ENCODE peak calls at places on chromosomes 16 and 17, in four cellular contexts. Y, S, U and M are unnamed samples.

GRCh38 chr16:27169511-27170071 is 33.7 kb upstream of the KDM8 start:
- DNase-seq in Y (no peak), S (peak), U (peak), M (peak)

GRCh38 chr16:23557779-23558330 is 328 bp downstream of the UBFD1 start:
- DNase-seq in Y (no peak), S (peak), U (no peak), M (peak)

GRCh38 chr17:66855204-66855603 is 20.3 kb downstream of the CACNG5 start:
- DNase-seq in Y (no peak), S (peak), U (no peak), M (no peak)

GRCh38 chr16:57807968-57808528 is 5.8 kb upstream of the KIFC3 start:
- DNase-seq in Y (peak), S (peak), U (peak), M (peak)

GRCh38 chr17:63699638-63700527 is at the start of gene LIMD2:
- DNase-seq in Y (peak), S (peak), U (peak), M (no peak)

GRCh38 chr16:85162478-85163277 is 50.4 kb upstream of the CIBAR2 start:
- DNase-seq in Y (no peak), S (no peak), U (peak), M (no peak)

GRCh38 chr16:23771642-23772041 is 16.8 kb downstream of the CHP2 start:
- DNase-seq in Y (no peak), S (no peak), U (no peak), M (no peak)

GRCh38 chr16:47197536-47198179 is 53.9 kb upstream of the NETO2 start:
- DNase-seq in Y (no peak), S (no peak), U (no peak), M (no peak)

GRCh38 chr17:30084773-30085172 is 31.8 kb upstream of the NSRP1 start:
- DNase-seq in Y (no peak), S (no peak), U (no peak), M (no peak)

GRCh38 chr16:69927056-69927757 is 23.9 kb upstream of the CLEC18A start:
- DNase-seq in Y (no peak), S (peak), U (no peak), M (peak)

GRCh38 chr17:48598727-48599126 is 5.1 kb upstream of the HOXB5 start:
- DNase-seq in Y (no peak), S (no peak), U (no peak), M (no peak)

GRCh38 chr16:59046335-59046734 is 312.2 kb upstream of the GOT2 start:
- DNase-seq in Y (no peak), S (no peak), U (no peak), M (no peak)

GRCh38 chr17:37261286-37261685 is 114.5 kb upstream of the C17orf78 start:
- DNase-seq in Y (no peak), S (no peak), U (no peak), M (no peak)

GRCh38 chr16:50781043-50781442 is 39.2 kb downstream of the CYLD start:
- DNase-seq in Y (no peak), S (peak), U (no peak), M (no peak)

GRCh38 chr16:88582912-88583575 is 12.8 kb downstream of the ZC3H18 start:
- DNase-seq in Y (no peak), S (no peak), U (no peak), M (no peak)

GRCh38 chr16:28155293-28155692 is 56.5 kb downstream of the XPO6 start:
- DNase-seq in Y (no peak), S (no peak), U (no peak), M (no peak)

GRCh38 chr17:12328204-12328603 is 307.5 kb downstream of the MAP2K4 start:
- DNase-seq in Y (no peak), S (peak), U (no peak), M (no peak)

GRCh38 chr16:66427036-66427446 is at the start of gene BEAN1:
- DNase-seq in Y (peak), S (peak), U (peak), M (no peak)

GRCh38 chr17:66414528-66415175 is 112.2 kb downstream of the PRKCA start:
- DNase-seq in Y (no peak), S (no peak), U (no peak), M (no peak)

GRCh38 chr16:10932959-10933710 is 9.1 kb downstream of the DEXI start:
- DNase-seq in Y (no peak), S (no peak), U (no peak), M (no peak)

GRCh38 chr17:28326114-28326513 is 7.1 kb downstream of the TMEM97 start:
- DNase-seq in Y (no peak), S (no peak), U (no peak), M (no peak)

GRCh38 chr17:61444075-61444474 is 8.1 kb upstream of the TBX4 start:
- DNase-seq in Y (no peak), S (no peak), U (peak), M (no peak)

GRCh38 chr16:70569752-70570151 is 46.1 kb downstream of the SF3B3 start:
- DNase-seq in Y (no peak), S (no peak), U (no peak), M (no peak)

GRCh38 chr17:67059372-67059771 is 15.0 kb downstream of the CACNG1 start:
- DNase-seq in Y (no peak), S (no peak), U (no peak), M (no peak)

GRCh38 chr17:74454197-74455024 is 12.0 kb upstream of the CD300A start:
- DNase-seq in Y (peak), S (peak), U (no peak), M (peak)

GRCh38 chr16:52191533-52192134 is 355.3 kb downstream of the TOX3 start:
- DNase-seq in Y (peak), S (peak), U (peak), M (peak)

GRCh38 chr17:51770031-51770759 is 388.3 kb downstream of the CA10 start:
- DNase-seq in Y (no peak), S (no peak), U (no peak), M (no peak)

GRCh38 chr17:6800422-6801027 is 24.5 kb downstream of the FBXO39 start:
- DNase-seq in Y (no peak), S (peak), U (no peak), M (no peak)

GRCh38 chr17:47280072-47280811 is 26.6 kb downstream of the ITGB3 start:
- DNase-seq in Y (no peak), S (no peak), U (no peak), M (no peak)

DNA sequence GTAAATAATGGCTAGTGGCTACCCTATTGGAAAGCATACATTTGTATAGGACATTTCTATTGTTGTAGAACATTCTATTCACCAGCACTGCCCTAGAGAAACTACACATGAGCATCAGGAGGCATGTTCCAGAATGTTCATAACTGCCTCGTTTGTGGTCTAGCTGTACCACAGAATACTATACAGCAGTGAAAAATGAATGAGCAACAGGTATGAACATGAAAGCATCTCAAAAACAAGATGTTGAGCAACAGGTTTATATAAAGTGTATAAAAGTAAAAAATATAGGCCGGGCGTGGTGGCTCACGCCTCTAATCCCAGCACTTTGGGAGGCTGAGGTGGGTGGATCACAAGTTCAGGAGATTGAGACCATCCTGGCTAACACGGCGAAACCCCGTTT is 91.7 kb downstream of the BMERB1 start:
- DNase-seq in Y (no peak), S (no peak), U (no peak), M (no peak)
- TF ChIP-seq REST in Y (no peak), S (no peak), U (no peak), M (no peak)

GRCh38 chr17:81398170-81398854 is 3.1 kb downstream of the BAHCC1 start:
- DNase-seq in Y (peak), S (peak), U (peak), M (no peak)
- TF ChIP-seq REST in Y (no peak), S (no peak), U (no peak), M (no peak)

DNA sequence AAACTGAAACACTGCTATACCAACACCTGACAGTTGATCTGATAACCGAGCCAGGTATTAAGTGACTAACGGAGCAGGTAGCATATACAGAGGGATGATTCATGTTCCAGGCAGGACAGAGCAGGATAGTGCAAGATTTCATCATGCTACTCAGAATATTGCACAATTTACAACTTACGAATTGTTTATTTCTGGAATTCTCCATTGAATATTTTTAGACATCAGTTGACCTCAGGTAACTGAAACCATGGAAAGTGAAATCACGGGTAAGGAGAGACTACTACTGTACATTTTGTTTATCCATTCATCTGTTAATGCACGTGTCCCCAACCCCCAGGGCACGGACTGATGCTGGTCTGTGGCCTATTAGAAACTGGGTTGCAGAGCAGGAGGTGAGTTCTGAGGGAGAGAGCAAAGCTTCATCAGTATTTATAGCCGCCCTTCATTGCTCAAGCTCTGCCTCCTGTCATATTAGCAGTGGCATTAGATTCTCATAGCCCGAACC is 14.5 kb upstream of the PPM1E start:
- DNase-seq in Y (no peak), S (no peak), U (no peak), M (peak)
- TF ChIP-seq REST in Y (no peak), S (no peak), U (no peak), M (no peak)

GRCh38 chr17:69423450-69423849 is 9.0 kb downstream of the MAP2K6 start:
- DNase-seq in Y (no peak), S (no peak), U (no peak), M (no peak)

GRCh38 chr17:69414408-69415274 is at the start of gene MAP2K6:
- DNase-seq in Y (peak), S (peak), U (peak), M (peak)

GRCh38 chr17:69417545-69418483 is 3.3 kb downstream of the MAP2K6 start:
- DNase-seq in Y (no peak), S (peak), U (no peak), M (no peak)

GRCh38 chr17:69415431-69415830 is 934 bp downstream of the MAP2K6 start:
- DNase-seq in Y (no peak), S (no peak), U (no peak), M (no peak)

DNA sequence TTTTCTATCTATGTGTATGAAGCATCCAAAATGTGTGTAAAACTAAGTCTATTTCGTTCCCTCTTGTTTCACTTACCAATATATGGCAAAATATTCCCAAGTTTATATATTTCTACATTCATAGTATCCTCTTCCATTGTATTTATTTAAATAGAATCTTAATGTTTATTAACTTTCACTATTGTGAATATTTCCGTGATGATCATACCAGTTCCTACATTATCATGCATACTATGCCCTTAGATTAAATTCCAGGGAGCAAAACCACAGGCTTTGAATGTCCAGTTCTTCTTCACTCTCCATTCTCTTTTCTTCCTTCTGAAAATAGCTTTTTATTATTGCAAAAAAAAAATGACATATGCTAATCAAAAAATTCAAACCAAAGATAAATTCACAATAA is 4.0 kb downstream of the MAP2K6 start:
- DNase-seq in Y (no peak), S (no peak), U (no peak), M (no peak)
- TF ChIP-seq REST in Y (no peak), S (no peak), U (no peak), M (no peak)

DNA sequence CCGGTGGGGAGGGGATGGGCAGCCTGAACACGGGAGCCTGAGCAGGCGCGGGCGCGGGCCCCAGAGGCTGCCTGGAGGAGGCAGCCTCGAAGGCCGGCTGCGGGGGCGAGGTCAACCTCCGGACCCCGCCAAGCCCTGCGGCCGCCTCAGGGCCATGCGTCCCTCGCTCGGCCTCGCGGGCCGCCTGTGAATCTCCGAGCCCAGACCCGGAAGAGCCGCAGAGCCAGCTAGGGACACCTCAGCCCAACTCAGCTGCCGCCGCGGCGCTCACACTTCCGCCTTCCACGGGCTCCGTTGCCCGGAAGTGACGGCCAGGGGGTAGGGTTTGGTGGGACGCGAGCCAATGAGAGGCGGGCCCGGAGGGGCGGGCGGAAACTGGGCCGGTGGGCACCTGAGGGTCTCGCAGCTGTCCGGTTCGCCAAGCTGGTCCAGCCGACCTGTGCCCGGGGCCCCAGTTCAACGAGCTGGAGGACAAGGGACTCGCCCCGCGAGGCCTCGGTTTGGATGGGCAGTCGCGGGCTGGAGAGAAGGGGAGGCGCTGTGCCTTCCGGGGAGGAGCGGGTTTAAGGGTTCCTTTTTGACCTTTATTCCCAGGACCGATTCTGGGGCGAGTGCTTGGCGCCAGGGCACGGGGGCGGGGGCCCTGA is at the start of gene SLC38A10:
- DNase-seq in Y (peak), S (peak), U (peak), M (peak)
- TF ChIP-seq REST in Y (no peak), S (no peak), U (no peak), M (no peak)